ENCODE peak calls at places on chromosomes 3 and 15, in eight cellular contexts. P is DMS153; W is NCI-H2029 treated with DMSO at 0.1 percent for 48 hours; X is naive thymus-derived CD4-positive, alpha-beta T cell; J is lower lobe of right lung; L is IMR-90; E is activated CD8-positive, alpha-beta memory T cell treated with anti-CD3 and anti-CD28 coated beads for 48 hours; Q is mesendoderm. Y is an unnamed sample.

GRCh38 chr3:120763601-120764000 is 21.1 kb downstream of the GTF2E1 start:
- DNase-seq in P (no peak), W (no peak), X (no peak), J (no peak), L (no peak), E (no peak), Q (no peak), Y (no peak)

GRCh38 chr15:45386420-45386819 is 8.1 kb upstream of the GATM start:
- DNase-seq in P (no peak), W (no peak), X (no peak), J (no peak), L (no peak), E (no peak), Q (no peak), Y (no peak)

GRCh38 chr15:45274636-45275035 is 22.6 kb downstream of the SLC28A2 start:
- DNase-seq in P (no peak), W (no peak), X (no peak), J (no peak), L (no peak), E (no peak), Q (no peak), Y (no peak)

GRCh38 chr3:141094851-141095545 is 43.9 kb downstream of the SPSB4 start:
- DNase-seq in P (peak), W (no peak), X (no peak), J (no peak), L (peak), E (no peak), Q (no peak), Y (no peak)

GRCh38 chr3:6825527-6825926 is 35.4 kb upstream of the GRM7 start:
- DNase-seq in P (peak), W (peak), X (no peak), J (no peak), L (no peak), E (no peak), Q (no peak), Y (no peak)

GRCh38 chr3:48598323-48599076 is 3.4 kb upstream of the COL7A1 start:
- DNase-seq in P (no peak), W (no peak), X (no peak), J (no peak), L (peak), E (no peak), Q (peak), Y (peak)

GRCh38 chr3:37295925-37296324 is 121.5 kb upstream of the LRRFIP2 start:
- DNase-seq in P (no peak), W (no peak), X (no peak), J (no peak), L (peak), E (no peak), Q (no peak), Y (peak)

GRCh38 chr15:91887921-91888373 is 34.4 kb downstream of the SLCO3A1 start:
- DNase-seq in P (no peak), W (no peak), X (no peak), J (no peak), L (no peak), E (no peak), Q (no peak), Y (no peak)

GRCh38 chr3:146222204-146223046 is 28.5 kb downstream of the PLSCR4 start:
- DNase-seq in P (no peak), W (no peak), X (no peak), J (no peak), L (peak), E (no peak), Q (peak), Y (peak)

GRCh38 chr3:66486646-66487045 is 14.2 kb downstream of the LRIG1 start:
- DNase-seq in P (no peak), W (no peak), X (no peak), J (no peak), L (peak), E (no peak), Q (no peak), Y (peak)